ENCODE peak calls at places on chromosomes 5 and 9, in eight cellular contexts. U is mammary epithelial cell, V is psoas muscle, N is left ventricle myocardium inferior, M is left lung, D is pancreas, I is spleen, R is bronchial epithelial cell. W is an unnamed sample. For H3K36me3, the result is how much of the 10 kb centered on the place peaks cover.

GRCh38 chr9:120862452-120862851 is 14.5 kb downstream of the PHF19 start:
- DNase-seq in U (no peak), V (no peak), N (no peak), M (no peak), D (no peak), I (no peak), R (no peak), W (no peak)

GRCh38 chr9:95349109-95350038 is 31.9 kb upstream of the FANCC start:
- DNase-seq in U (no peak), V (no peak), N (no peak), M (no peak), D (no peak), I (no peak), R (no peak), W (no peak)

GRCh38 chr5:136221340-136221739 is 28.4 kb upstream of the SMIM32 start:
- DNase-seq in U (no peak), V (no peak), N (no peak), M (no peak), D (no peak), I (no peak), R (no peak), W (no peak)

GRCh38 chr9:124624735-124624992 is 117.5 kb upstream of the NR5A1 start:
- DNase-seq in U (no peak), V (no peak), N (no peak), M (no peak), D (no peak), I (no peak), R (no peak), W (no peak)

GRCh38 chr9:99253772-99254431 is 31.8 kb downstream of the SEC61B start:
- DNase-seq in U (peak), V (no peak), N (no peak), M (no peak), D (no peak), I (peak), R (no peak), W (no peak)

GRCh38 chr5:82217917-82218316 is 60.2 kb downstream of the RPS23 start:
- DNase-seq in U (no peak), V (no peak), N (no peak), M (no peak), D (no peak), I (no peak), R (no peak), W (no peak)

GRCh38 chr5:124519396-124519795 is 227.0 kb downstream of the ZNF608 start:
- DNase-seq in U (peak), V (no peak), N (no peak), M (no peak), D (no peak), I (no peak), R (peak), W (no peak)

GRCh38 chr5:54793612-54794436 is 191.6 kb downstream of the ESM1 start:
- DNase-seq in U (no peak), V (no peak), N (no peak), M (no peak), D (no peak), I (no peak), R (no peak), W (no peak)

GRCh38 chr9:70362952-70363351 is 51.5 kb downstream of the KLF9 start:
- DNase-seq in U (peak), V (no peak), N (no peak), M (no peak), D (no peak), I (peak), R (peak), W (no peak)

GRCh38 chr5:179801304-179802206 is 5.1 kb downstream of the MGAT4B start:
- DNase-seq in U (peak), V (peak), N (peak), M (peak), D (peak), I (peak), R (peak), W (peak)

GRCh38 chr5:133900498-133901270 is 67.7 kb downstream of the C5orf15 start:
- DNase-seq in U (no peak), V (no peak), N (no peak), M (no peak), D (no peak), I (no peak), R (no peak), W (no peak)

GRCh38 chr5:54002183-54002770 is 308.1 kb downstream of the ARL15 start:
- DNase-seq in U (no peak), V (no peak), N (no peak), M (no peak), D (no peak), I (no peak), R (no peak), W (no peak)

GRCh38 chr5:93035194-93035593 is 545.8 kb downstream of the NR2F1-AS1 start:
- DNase-seq in U (no peak), V (no peak), N (no peak), M (no peak), D (no peak), I (no peak), R (no peak), W (no peak)

GRCh38 chr9:20355022-20355421 is 267.3 kb downstream of the MLLT3 start:
- DNase-seq in U (peak), V (no peak), N (no peak), M (no peak), D (no peak), I (no peak), R (peak), W (no peak)

GRCh38 chr9:20508242-20508641 is 114.1 kb downstream of the MLLT3 start:
- DNase-seq in U (no peak), V (no peak), N (no peak), M (no peak), D (no peak), I (no peak), R (no peak), W (no peak)

GRCh38 chr9:3788211-3788610 is 262.4 kb upstream of the RFX3 start:
- DNase-seq in U (no peak), V (no peak), N (no peak), M (no peak), D (no peak), I (no peak), R (no peak), W (no peak)

GRCh38 chr9:3887121-3887797 is 361.5 kb upstream of the RFX3 start:
- DNase-seq in U (peak), V (no peak), N (no peak), M (no peak), D (no peak), I (no peak), R (peak), W (no peak)

GRCh38 chr9:124256517-124257069 is 1.2 kb upstream of the NEK6 start:
- DNase-seq in U (peak), V (peak), N (no peak), M (peak), D (no peak), I (peak), R (peak), W (no peak)

GRCh38 chr5:32095261-32095671 is 78.9 kb downstream of the GOLPH3 start:
- DNase-seq in U (no peak), V (no peak), N (no peak), M (no peak), D (no peak), I (no peak), R (no peak), W (no peak)

GRCh38 chr9:95107001-95107749 is 210.3 kb downstream of the FANCC start:
- DNase-seq in U (no peak), V (no peak), N (no peak), M (no peak), D (no peak), I (no peak), R (no peak), W (no peak)

GRCh38 chr5:89269721-89270120 is 386.7 kb upstream of the MEF2C start:
- DNase-seq in U (no peak), V (no peak), N (no peak), M (no peak), D (no peak), I (no peak), R (no peak), W (no peak)

DNA sequence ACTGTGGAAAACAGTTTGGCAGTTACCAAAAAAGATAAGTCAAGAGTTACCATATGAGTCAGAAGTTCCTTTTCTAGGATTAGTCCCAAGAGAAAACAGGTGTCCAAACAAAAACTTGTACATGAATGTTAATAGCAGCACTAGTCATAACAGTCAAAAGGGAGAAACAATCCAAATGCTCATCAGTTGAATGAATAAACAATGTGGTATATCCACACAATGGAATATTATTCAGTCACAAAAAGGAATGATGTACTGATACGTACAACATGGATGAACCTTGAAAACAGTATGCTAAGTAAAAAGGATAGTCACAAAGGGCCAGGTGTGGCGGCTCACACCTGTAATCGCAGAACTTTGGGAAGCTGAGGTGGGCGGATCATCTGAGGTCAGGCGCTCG is 7.9 kb downstream of the ZNF510 start:
- DNase-seq in U (no peak), V (no peak), N (no peak), M (no peak), D (no peak), I (no peak), R (no peak), W (no peak)
- TF ChIP-seq CTCF in U (no peak), V (no peak), N (no peak), M (no peak), D (no peak), I (no peak), R (no peak), W (no peak)

GRCh38 chr5:16695779-16696178 is 79.0 kb upstream of the RETREG1 start:
- DNase-seq in U (peak), V (no peak), N (no peak), M (no peak), D (no peak), I (no peak), R (peak), W (no peak)

GRCh38 chr5:16691731-16692130 is 74.9 kb upstream of the RETREG1 start:
- DNase-seq in U (peak), V (no peak), N (no peak), M (no peak), D (no peak), I (no peak), R (no peak), W (no peak)

GRCh38 chr5:16690243-16690839 is 73.5 kb upstream of the RETREG1 start:
- DNase-seq in U (peak), V (no peak), N (no peak), M (no peak), D (no peak), I (no peak), R (peak), W (no peak)

GRCh38 chr5:16687898-16688297 is 71.1 kb upstream of the RETREG1 start:
- DNase-seq in U (no peak), V (no peak), N (no peak), M (no peak), D (no peak), I (no peak), R (no peak), W (no peak)

DNA sequence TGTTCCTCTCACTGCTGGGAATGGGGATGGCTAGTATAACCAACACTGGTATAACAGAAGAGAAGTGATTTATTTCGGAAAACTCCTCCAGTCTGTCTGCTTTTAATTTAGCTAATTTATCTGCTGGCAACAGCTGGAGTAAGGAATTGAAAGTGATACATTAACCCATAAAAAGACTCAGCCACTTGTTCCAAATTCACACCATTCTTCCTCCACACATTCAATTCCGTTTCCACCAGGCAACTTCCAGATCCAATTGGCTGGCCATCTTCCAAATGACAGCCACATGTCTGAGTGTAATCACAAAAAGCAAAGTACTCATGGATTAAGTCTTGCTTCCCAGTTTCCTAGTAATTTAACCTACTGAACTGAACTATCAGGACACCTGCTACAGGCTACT is 77.1 kb upstream of the RETREG1 start:
- DNase-seq in U (no peak), V (no peak), N (no peak), M (no peak), D (no peak), I (no peak), R (no peak), W (no peak)
- H3K36me3 ChIP-seq in U (under half), V (under half), N (under half), M (under half), D (under half), I (under half), R (under half), W (under half)

GRCh38 chr5:167244583-167244982 is 1046.9 kb upstream of the WWC1 start:
- DNase-seq in U (no peak), V (no peak), N (no peak), M (no peak), D (no peak), I (no peak), R (no peak), W (no peak)

GRCh38 chr5:167248262-167248661 is 1043.2 kb upstream of the WWC1 start:
- DNase-seq in U (no peak), V (no peak), N (no peak), M (no peak), D (no peak), I (no peak), R (no peak), W (no peak)

GRCh38 chr5:167250996-167251395 is 1040.4 kb upstream of the WWC1 start:
- DNase-seq in U (no peak), V (no peak), N (no peak), M (no peak), D (no peak), I (no peak), R (no peak), W (no peak)

GRCh38 chr5:167241436-167242067 is 1049.9 kb upstream of the WWC1 start:
- DNase-seq in U (no peak), V (no peak), N (no peak), M (no peak), D (no peak), I (no peak), R (no peak), W (no peak)

GRCh38 chr5:167245871-167246270 is 1045.6 kb upstream of the WWC1 start:
- DNase-seq in U (no peak), V (no peak), N (no peak), M (no peak), D (no peak), I (no peak), R (no peak), W (no peak)
- TF ChIP-seq CTCF in U (no peak), V (no peak), N (no peak), M (no peak), D (no peak), I (no peak), R (no peak), W (no peak)

GRCh38 chr9:76161103-76161502 is 233.1 kb downstream of the RFK start:
- DNase-seq in U (no peak), V (no peak), N (no peak), M (no peak), D (no peak), I (no peak), R (no peak), W (no peak)
- H3K36me3 ChIP-seq in U (under half), V (under half), N (under half), M (under half), D (under half), I (under half), R (under half), W (under half)

DNA sequence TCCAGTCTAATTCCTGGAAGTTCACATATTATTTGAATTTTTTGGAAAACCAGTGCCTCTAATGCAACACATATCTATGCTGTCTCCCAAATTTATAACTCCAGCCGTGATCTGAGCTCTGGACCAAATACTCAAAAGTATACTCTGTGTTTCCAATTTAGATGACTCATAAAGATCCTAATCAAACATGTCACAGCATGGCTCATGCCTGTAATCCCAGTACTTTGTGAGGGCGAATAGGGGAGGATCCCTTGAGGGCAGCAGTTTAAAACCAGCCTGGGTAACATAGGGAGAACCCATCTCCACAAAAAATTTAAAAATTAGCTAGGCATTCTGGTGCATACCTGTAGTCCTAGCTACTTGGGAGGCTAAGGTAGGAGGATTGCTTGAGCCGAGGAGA is 388.0 kb downstream of the CDH12 start:
- DNase-seq in U (peak), V (no peak), N (no peak), M (no peak), D (no peak), I (no peak), R (peak), W (no peak)
- TF ChIP-seq CTCF in U (no peak), V (no peak), N (no peak), M (no peak), D (no peak), I (no peak), R (no peak), W (no peak)

DNA sequence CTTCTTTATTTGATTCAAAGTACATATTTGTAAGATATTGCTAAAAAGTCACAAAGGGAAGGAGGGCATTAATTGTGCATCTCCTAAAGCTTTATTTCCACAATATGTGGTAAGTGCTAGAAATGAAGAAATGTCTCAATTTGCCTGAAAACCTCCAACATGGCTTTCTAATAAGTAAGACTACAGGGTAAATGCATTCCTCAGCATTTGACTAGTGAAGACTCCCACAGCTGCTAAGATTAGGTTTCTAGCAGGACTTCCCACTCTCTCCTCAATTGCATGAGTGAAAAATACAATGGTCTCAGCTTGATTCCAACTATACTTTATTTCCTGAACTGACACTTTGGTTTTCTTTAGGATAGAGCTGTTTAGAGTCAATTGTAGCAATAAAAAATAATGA is 162.1 kb downstream of the ELAVL2 start:
- DNase-seq in U (no peak), V (no peak), N (no peak), M (no peak), D (no peak), I (no peak), R (no peak), W (no peak)
- H3K36me3 ChIP-seq in U (under half), V (under half), N (under half), M (under half), D (under half), I (under half), R (under half), W (under half)

DNA sequence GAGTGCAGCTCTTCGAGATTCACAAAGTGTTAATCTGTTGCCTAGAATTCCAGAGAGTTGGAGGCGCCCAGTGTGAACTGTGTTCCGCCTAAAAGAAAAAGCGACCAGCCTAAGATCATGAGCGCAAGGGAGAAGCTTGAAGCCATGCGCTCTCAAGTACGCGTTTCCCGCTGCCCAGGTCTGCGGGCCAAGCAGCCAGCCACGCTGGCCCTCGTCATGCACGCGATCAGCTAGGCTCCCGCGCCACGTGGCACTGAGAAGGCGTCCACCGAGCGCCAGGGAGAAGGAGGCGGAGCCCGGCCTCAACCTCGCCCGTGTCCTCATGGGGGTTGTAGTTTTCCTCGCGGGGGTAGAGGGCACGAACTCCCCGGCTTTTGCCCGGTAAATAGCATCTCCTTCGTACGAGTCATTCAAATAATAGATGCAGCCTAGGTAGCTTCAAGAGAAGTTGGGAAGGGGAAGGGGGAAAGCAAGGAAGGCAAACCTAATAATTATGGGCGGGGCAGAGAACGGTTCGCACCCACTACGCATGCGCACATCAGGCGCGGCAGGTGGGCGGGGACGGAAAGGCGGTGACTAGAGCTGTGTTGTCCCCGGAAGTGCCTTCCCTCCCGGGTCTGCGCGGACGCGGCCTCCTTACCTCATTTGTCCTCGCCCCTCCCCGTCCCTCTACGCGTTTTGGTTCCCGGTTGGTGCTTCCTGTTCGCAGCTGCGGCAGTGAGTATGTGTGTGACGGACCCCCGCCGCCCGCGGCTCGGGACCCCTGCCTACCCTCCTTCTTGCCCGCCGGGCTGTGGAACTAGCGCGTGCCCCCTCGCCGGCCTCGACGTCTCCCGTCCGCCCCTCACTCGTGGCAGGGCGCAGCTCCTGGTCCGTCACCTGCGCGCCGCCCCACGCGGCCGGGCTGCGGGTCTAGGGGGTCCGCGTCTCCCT is at the start of gene ZCCHC7:
- DNase-seq in U (peak), V (peak), N (peak), M (peak), D (peak), I (peak), R (peak), W (peak)
- TF ChIP-seq CTCF in U (no peak), V (no peak), N (no peak), M (no peak), D (no peak), I (no peak), R (no peak), W (no peak)

DNA sequence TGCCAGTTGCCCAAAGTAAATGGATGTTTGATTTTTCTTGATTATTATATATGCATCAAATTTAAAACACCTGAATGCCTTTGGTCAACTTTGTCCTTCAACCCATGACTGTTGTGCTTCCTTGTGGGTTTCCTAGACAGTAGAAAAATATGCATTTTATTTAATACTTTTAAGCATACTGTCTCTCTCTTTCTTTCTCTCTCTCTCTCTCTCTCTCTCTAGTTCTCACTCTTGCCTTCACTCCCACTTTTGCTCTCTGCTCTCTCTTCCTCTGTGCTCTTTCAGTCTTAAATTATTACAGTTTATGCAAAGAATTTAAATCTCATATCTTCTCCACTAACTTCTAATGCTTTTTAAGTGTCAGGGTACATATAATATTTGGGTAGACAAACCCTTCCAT is 173.0 kb downstream of the PARP8 start:
- DNase-seq in U (no peak), V (no peak), N (no peak), M (no peak), D (no peak), I (no peak), R (no peak), W (no peak)
- H3K36me3 ChIP-seq in U (under half), V (under half), N (under half), M (under half), D (under half), I (under half), R (under half), W (under half)

W was measured in ascending aorta.